ENCODE peak calls at places on chromosomes 16 and 17, in seven cellular contexts. T, U, N, O, Z, D and L are unnamed samples.

GRCh38 chr16:50259334-50260205 is 6.8 kb upstream of the ADCY7 start:
- DNase-seq in T (no peak), U (no peak), N (peak), O (no peak), Z (no peak), D (no peak), L (no peak)

GRCh38 chr16:16048904-16049582 is 99.6 kb downstream of the ABCC1 start:
- DNase-seq in T (no peak), U (no peak), N (no peak), O (no peak), Z (no peak), D (no peak), L (no peak)

GRCh38 chr16:9900576-9900975 is 281.7 kb downstream of the GRIN2A start:
- DNase-seq in T (no peak), U (no peak), N (no peak), O (no peak), Z (no peak), D (no peak), L (no peak)

GRCh38 chr16:1823821-1824220 is 2.8 kb downstream of the HAGH start:
- DNase-seq in T (no peak), U (no peak), N (peak), O (no peak), Z (no peak), D (no peak), L (no peak)

GRCh38 chr17:74543891-74544760 is 1.8 kb downstream of the CD300C start:
- DNase-seq in T (no peak), U (no peak), N (no peak), O (no peak), Z (no peak), D (no peak), L (no peak)

GRCh38 chr16:85798901-85799496 is 345 bp downstream of the EMC8 start:
- DNase-seq in T (no peak), U (no peak), N (peak), O (no peak), Z (no peak), D (no peak), L (no peak)

GRCh38 chr16:4604401-4604800 is 10.3 kb downstream of the UBALD1 start:
- DNase-seq in T (no peak), U (no peak), N (no peak), O (no peak), Z (no peak), D (no peak), L (no peak)

GRCh38 chr16:46629331-46629843 is 8.2 kb upstream of the SHCBP1 start:
- DNase-seq in T (peak), U (no peak), N (peak), O (no peak), Z (peak), D (no peak), L (no peak)

GRCh38 chr17:73304971-73305786 is 6.6 kb downstream of the CDC42EP4 start:
- DNase-seq in T (peak), U (no peak), N (peak), O (peak), Z (no peak), D (no peak), L (no peak)

GRCh38 chr16:28923652-28924398 is 1.2 kb downstream of the RABEP2 start:
- DNase-seq in T (no peak), U (no peak), N (no peak), O (no peak), Z (no peak), D (peak), L (no peak)

GRCh38 chr16:16036359-16036792 is 87.0 kb downstream of the ABCC1 start:
- DNase-seq in T (peak), U (no peak), N (no peak), O (no peak), Z (no peak), D (no peak), L (no peak)

GRCh38 chr16:57145046-57145963 is 40.5 kb downstream of the PSME3IP1 start:
- DNase-seq in T (no peak), U (no peak), N (peak), O (no peak), Z (no peak), D (no peak), L (peak)

GRCh38 chr17:40498281-40499084 is 2.9 kb downstream of the TNS4 start:
- DNase-seq in T (peak), U (no peak), N (no peak), O (no peak), Z (no peak), D (no peak), L (no peak)

GRCh38 chr16:50789757-50790156 is 47.9 kb downstream of the CYLD start:
- DNase-seq in T (no peak), U (no peak), N (no peak), O (no peak), Z (no peak), D (no peak), L (no peak)

GRCh38 chr16:5323284-5323683 is 225.7 kb upstream of the EEF2KMT start:
- DNase-seq in T (no peak), U (no peak), N (no peak), O (no peak), Z (no peak), D (no peak), L (no peak)

GRCh38 chr17:57954421-57955182 is 610 bp downstream of the CUEDC1 start:
- DNase-seq in T (no peak), U (no peak), N (peak), O (peak), Z (no peak), D (peak), L (no peak)

GRCh38 chr17:50603340-50603739 is 31.3 kb upstream of the ABCC3 start:
- DNase-seq in T (no peak), U (no peak), N (no peak), O (no peak), Z (no peak), D (no peak), L (no peak)
- TF ChIP-seq CTCF in T (peak), U (peak), N (no peak), O (no peak), Z (no peak), D (no peak), L (no peak)

DNA sequence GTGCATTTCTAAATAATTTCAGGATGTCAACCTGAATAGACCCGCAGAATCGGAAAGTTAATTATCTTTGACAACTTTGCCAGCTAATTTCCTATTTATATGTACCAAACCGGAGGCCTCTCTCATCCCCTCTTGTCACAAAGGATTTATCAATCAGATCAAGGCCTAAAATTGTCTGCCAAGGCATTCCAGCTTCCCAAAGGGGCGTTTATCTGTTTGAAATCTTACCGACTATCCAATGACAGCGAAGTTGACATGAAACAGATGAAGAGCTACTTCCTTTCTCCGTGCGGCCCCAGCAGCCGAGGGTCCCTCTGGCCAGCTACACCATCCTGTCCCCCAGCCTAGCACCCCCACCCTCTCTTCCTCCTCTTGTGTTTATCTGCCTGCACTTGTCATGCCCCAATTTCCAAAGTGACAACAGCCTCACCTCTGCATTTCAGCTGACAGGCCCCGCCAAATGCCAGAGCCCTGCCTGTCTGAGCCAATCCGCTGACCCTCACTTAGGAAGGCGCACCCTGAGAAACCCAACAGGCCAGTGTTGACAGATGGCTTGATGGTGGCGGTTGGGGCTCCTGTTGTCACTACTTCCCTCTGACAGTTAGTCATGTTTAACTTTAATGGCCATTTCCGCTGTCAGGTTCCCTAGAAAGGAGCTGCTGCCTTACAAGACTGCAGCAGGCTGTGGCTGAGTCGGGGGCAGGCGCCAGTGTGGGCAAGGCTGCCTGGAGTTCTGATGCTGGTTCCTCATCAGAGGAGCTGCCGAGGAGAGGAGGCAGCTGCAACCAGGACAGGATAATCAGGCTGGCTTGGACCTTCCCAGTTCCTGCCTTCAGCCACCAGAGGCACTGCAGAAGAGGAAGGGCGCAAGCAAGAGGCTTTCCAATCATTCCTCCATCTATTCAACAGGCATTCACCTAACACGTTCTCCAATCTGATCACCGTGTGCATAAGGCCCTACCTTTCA is 223.4 kb upstream of the DYNLRB2 start:
- DNase-seq in T (no peak), U (no peak), N (no peak), O (no peak), Z (no peak), D (no peak), L (no peak)
- TF ChIP-seq CTCF in T (peak), U (peak), N (peak), O (no peak), Z (peak), D (no peak), L (no peak)

DNA sequence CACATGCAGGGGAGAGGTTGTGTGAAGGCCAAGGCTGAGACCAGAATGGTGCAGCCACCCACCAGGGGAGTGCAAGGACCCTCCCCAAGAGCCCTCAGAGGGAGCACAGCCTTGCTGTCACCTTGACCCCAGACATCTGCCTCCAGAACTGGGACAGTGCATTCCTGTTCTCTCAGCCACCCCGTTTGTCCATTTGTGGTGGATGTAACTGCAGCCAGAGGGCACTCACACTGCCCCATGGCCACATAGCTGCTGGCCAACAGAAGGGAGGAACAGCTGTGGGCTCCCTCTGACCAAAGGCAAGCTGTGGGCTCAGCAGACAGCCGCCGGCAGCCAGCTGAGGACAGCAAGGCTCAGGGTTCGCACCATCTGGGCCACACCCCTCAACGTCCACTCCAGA is 49.8 kb upstream of the KLHDC4 start:
- DNase-seq in T (no peak), U (no peak), N (no peak), O (no peak), Z (no peak), D (no peak), L (no peak)
- TF ChIP-seq CTCF in T (no peak), U (no peak), N (no peak), O (no peak), Z (no peak), D (no peak), L (no peak)

GRCh38 chr16:59440502-59440901 is 706.4 kb upstream of the GOT2 start:
- DNase-seq in T (no peak), U (no peak), N (no peak), O (no peak), Z (no peak), D (no peak), L (no peak)
- TF ChIP-seq CTCF in T (no peak), U (no peak), N (no peak), O (no peak), Z (no peak), D (no peak), L (no peak)

GRCh38 chr16:58464916-58465731 is 34.8 kb upstream of the NDRG4 start:
- DNase-seq in T (no peak), U (no peak), N (no peak), O (peak), Z (no peak), D (no peak), L (no peak)
- TF ChIP-seq CTCF in T (no peak), U (no peak), N (peak), O (peak), Z (no peak), D (no peak), L (no peak)